ENCODE peak calls at places on chromosomes 2 and 18, in four cellular contexts. Y is IMR-90, M is H9, P is H1. L is an unnamed sample.

GRCh38 chr2:80473806-80474205 is 169.3 kb upstream of the LRRTM1 start:
- DNase-seq in Y (no peak), M (no peak), P (no peak), L (no peak)

GRCh38 chr2:96887419-96888081 is 17.7 kb upstream of the SEMA4C start:
- DNase-seq in Y (no peak), M (no peak), P (no peak), L (peak)

GRCh38 chr18:702957-703659 is 9.3 kb downstream of the ENOSF1 start:
- DNase-seq in Y (peak), M (no peak), P (peak), L (no peak)

GRCh38 chr2:206323486-206323885 is 49.0 kb downstream of the ZDBF2 start:
- DNase-seq in Y (no peak), M (peak), P (no peak), L (peak)

GRCh38 chr2:68362069-68362468 is 3.0 kb upstream of the PLEK start:
- DNase-seq in Y (peak), M (peak), P (peak), L (peak)

GRCh38 chr2:83081835-83082522 is 1377.1 kb downstream of the SUCLG1 start:
- DNase-seq in Y (peak), M (no peak), P (no peak), L (no peak)

GRCh38 chr2:239374896-239375277 is 25.9 kb downstream of the HDAC4 start:
- DNase-seq in Y (no peak), M (no peak), P (no peak), L (no peak)

GRCh38 chr2:67255933-67256615 is 141.1 kb upstream of the ETAA1 start:
- DNase-seq in Y (peak), M (no peak), P (no peak), L (peak)

GRCh38 chr2:32942728-32943485 is 3.8 kb upstream of the LTBP1 start:
- DNase-seq in Y (no peak), M (peak), P (peak), L (no peak)

GRCh38 chr18:10252952-10253680 is 201.3 kb upstream of the APCDD1 start:
- DNase-seq in Y (no peak), M (no peak), P (no peak), L (no peak)

GRCh38 chr2:112779598-112779997 is 4.7 kb downstream of the IL1A start:
- DNase-seq in Y (no peak), M (no peak), P (no peak), L (no peak)

GRCh38 chr2:83051538-83052192 is 1407.4 kb downstream of the SUCLG1 start:
- DNase-seq in Y (no peak), M (no peak), P (no peak), L (peak)

GRCh38 chr2:75226099-75226498 is 26.8 kb upstream of the TACR1 start:
- DNase-seq in Y (no peak), M (no peak), P (no peak), L (no peak)

GRCh38 chr2:197293252-197294007 is 17.1 kb downstream of the ANKRD44 start:
- DNase-seq in Y (no peak), M (no peak), P (no peak), L (no peak)

GRCh38 chr2:11169333-11169732 is 14.1 kb downstream of the SLC66A3 start:
- DNase-seq in Y (no peak), M (no peak), P (no peak), L (no peak)

GRCh38 chr2:223654384-223654915 is 52.3 kb upstream of the SCG2 start:
- DNase-seq in Y (peak), M (no peak), P (no peak), L (no peak)

DNA sequence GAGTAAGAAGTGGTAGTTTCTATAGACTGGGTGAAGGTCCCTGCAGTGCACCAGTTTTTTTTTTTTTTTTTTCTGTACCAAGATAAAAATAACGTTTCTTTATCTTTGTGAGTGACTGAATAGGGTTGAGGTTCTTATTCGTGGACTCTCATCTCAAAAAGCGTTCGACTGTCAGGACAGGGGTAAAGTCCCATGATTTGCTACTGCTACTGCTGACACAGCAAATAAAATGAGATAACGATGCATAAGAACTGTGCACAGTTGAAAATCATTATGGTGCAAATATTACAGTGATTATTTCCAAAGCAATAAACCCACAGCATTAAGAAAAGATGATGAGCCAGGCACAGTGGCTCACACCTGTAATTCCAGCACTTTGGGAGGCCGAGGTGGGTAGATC is 482.0 kb upstream of the CHST9 start:
- DNase-seq in Y (no peak), M (no peak), P (no peak), L (no peak)
- H4K5ac ChIP-seq in Y (no peak), M (no peak), P (no peak), L (no peak)

DNA sequence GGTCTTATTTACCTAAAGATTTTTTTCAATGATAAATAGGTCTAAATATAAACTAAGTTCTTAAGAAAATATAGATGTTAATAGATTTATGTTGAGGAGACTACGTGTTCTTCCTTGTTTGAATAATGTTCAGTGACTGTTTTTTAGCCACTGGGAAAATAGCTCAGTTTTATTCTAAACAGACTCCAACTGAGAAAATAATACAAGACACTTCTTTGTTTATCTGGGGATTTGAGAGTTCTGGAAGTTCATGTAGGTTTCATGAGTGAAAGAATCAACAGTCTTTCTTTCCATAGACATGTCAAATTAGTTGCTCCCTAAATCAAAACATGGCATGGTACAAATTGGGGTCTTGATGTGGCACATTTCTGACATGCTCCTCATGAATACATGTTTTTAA is 177.7 kb downstream of the MREG start:
- DNase-seq in Y (no peak), M (no peak), P (no peak), L (no peak)
- H4K5ac ChIP-seq in Y (no peak), M (no peak), P (no peak), L (no peak)

GRCh38 chr2:203451686-203452085 is 83.4 kb downstream of the RAPH1 start:
- DNase-seq in Y (peak), M (no peak), P (no peak), L (no peak)

GRCh38 chr2:203446780-203447179 is 88.3 kb downstream of the RAPH1 start:
- DNase-seq in Y (no peak), M (no peak), P (no peak), L (no peak)

GRCh38 chr2:203453858-203454451 is 81.1 kb downstream of the RAPH1 start:
- DNase-seq in Y (peak), M (no peak), P (no peak), L (peak)

GRCh38 chr2:203451011-203451410 is 84.1 kb downstream of the RAPH1 start:
- DNase-seq in Y (peak), M (no peak), P (no peak), L (no peak)

GRCh38 chr2:203450571-203450970 is 84.5 kb downstream of the RAPH1 start:
- DNase-seq in Y (no peak), M (no peak), P (no peak), L (no peak)
- H4K5ac ChIP-seq in Y (no peak), M (no peak), P (no peak), L (no peak)

DNA sequence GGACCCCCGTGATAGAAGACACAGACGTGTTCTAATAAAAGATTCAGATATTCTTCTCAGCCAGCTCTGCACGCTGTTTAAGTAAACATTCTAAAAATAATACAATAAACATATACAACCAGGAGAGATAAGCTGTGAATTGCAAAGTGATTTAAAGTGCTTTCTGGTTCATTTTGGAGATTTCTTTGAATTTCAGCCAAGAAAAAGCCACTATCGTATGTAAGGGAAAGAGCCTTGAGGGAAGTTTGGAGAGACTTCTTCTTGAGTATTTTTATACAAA is 201.2 kb downstream of the EPHA4 start:
- DNase-seq in Y (no peak), M (no peak), P (no peak), L (no peak)
- H4K5ac ChIP-seq in Y (no peak), M (no peak), P (no peak), L (no peak)

DNA sequence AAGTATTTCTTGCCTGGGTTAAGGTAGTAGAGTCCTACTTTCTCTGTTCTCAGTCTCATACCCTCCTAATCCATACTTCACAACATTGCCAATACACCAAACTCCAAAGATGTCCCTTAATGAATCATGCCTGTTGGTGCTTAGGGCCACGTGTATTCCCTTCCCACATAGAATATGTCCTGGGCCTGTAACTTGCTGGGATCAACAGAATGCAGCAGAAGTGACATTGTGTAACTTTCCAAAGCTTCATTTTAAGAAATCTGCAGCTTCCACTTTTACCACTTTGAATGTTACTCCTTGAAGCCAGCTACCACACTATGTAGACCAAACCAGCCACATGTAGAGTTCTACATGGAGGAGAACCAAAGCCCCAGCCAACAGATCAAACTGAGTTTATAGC is 58.5 kb upstream of the ARHGAP15 start:
- DNase-seq in Y (no peak), M (no peak), P (no peak), L (no peak)
- H4K5ac ChIP-seq in Y (no peak), M (no peak), P (no peak), L (no peak)

GRCh38 chr2:16199882-16200590 is 259.7 kb downstream of the MYCN start:
- DNase-seq in Y (no peak), M (no peak), P (no peak), L (no peak)
- H4K5ac ChIP-seq in Y (no peak), M (no peak), P (no peak), L (no peak)